ENCODE peak calls at places on chromosomes 13 and 19, in five cellular contexts. V is Peyer's patch, L is choroid plexus epithelial cell, W is AG09309, K is IMR-90. O is an unnamed sample.

GRCh38 chr13:47426126-47426849 is 529.4 kb upstream of the HTR2A start:
- DNase-seq in K (peak; percentile 86), W (no peak), V (no peak), L (peak; percentile 92), O (peak; percentile 88)

GRCh38 chr13:36345438-36346221 is 564 bp downstream of the SPART start:
- DNase-seq in K (peak; percentile 92), V (peak; percentile 52), W (peak; percentile 69), L (peak; percentile 93), O (peak; percentile 91)

GRCh38 chr19:17938092-17938845 is 5.5 kb downstream of the CCDC124 start:
- DNase-seq in W (peak; percentile 46), L (peak; percentile 82), K (peak; percentile 88), V (peak; percentile 86), O (peak; percentile 81)

GRCh38 chr13:46310066-46310465 is 77.0 kb downstream of the RUBCNL start:
- DNase-seq in W (no peak), V (no peak), L (no peak), K (no peak), O (no peak)

GRCh38 chr13:29361716-29362115 is 233.8 kb downstream of the SLC7A1 start:
- DNase-seq in W (no peak), L (peak; percentile 3), V (no peak), K (no peak), O (no peak)

GRCh38 chr13:110560606-110561334 is 752 bp downstream of the RAB20 start:
- DNase-seq in K (no peak), W (no peak), L (no peak), V (no peak), O (no peak)

GRCh38 chr13:92317066-92317465 is 909.5 kb upstream of the GPC6 start:
- DNase-seq in V (no peak), L (peak; percentile 63), K (peak; percentile 24), W (no peak), O (no peak)

GRCh38 chr19:11191273-11191755 is 6.0 kb downstream of the KANK2 start:
- DNase-seq in V (no peak), L (peak; percentile 59), W (no peak), K (peak; percentile 63), O (peak; percentile 61)

GRCh38 chr19:55476100-55476775 is at the start of gene ZNF628:
- DNase-seq in W (peak; percentile 89), L (peak; percentile 99), V (peak; percentile 99), K (peak; percentile 98), O (peak; percentile 97)

GRCh38 chr19:15673176-15673654 is 328 bp downstream of the CYP4F12 start:
- DNase-seq in V (peak; percentile 75), W (no peak), L (no peak), K (no peak), O (no peak)

GRCh38 chr13:37934339-37935191 is 65.0 kb upstream of the TRPC4 start:
- DNase-seq in W (no peak), V (no peak), L (no peak), K (no peak), O (no peak)

GRCh38 chr13:50552424-50552966 is 291.0 kb downstream of the DLEU7 start:
- DNase-seq in K (no peak), L (no peak), V (no peak), W (no peak), O (no peak)

GRCh38 chr19:30379841-30380610 is 7.8 kb downstream of the ZNF536 start:
- DNase-seq in K (no peak), L (no peak), V (no peak), W (no peak), O (no peak)

GRCh38 chr13:99356216-99357089 is 49.3 kb upstream of the GPR183 start:
- DNase-seq in W (peak; percentile 31), V (peak; percentile 63), K (peak; percentile 87), L (peak; percentile 97), O (peak; percentile 76)

GRCh38 chr19:42409477-42409876 is 17.7 kb downstream of the LIPE start:
- DNase-seq in V (no peak), W (no peak), K (no peak), L (no peak), O (no peak)

GRCh38 chr19:13117176-13117771 is 734 bp upstream of the TRMT1 start:
- DNase-seq in L (no peak), W (no peak), K (no peak), V (no peak), O (no peak)

GRCh38 chr19:18750295-18750970 is 40.7 kb downstream of the COMP start:
- DNase-seq in W (no peak), L (no peak), V (no peak), K (no peak), O (no peak)

GRCh38 chr13:66036024-66036614 is 1194.0 kb downstream of the PCDH9 start:
- DNase-seq in W (no peak), L (peak; percentile 7), K (peak; percentile 4), V (no peak), O (no peak)

GRCh38 chr13:34156841-34157365 is 339.0 kb downstream of the RFC3 start:
- DNase-seq in W (peak; percentile 64), K (peak; percentile 95), V (peak; percentile 62), L (peak; percentile 97), O (peak; percentile 91)

DNA sequence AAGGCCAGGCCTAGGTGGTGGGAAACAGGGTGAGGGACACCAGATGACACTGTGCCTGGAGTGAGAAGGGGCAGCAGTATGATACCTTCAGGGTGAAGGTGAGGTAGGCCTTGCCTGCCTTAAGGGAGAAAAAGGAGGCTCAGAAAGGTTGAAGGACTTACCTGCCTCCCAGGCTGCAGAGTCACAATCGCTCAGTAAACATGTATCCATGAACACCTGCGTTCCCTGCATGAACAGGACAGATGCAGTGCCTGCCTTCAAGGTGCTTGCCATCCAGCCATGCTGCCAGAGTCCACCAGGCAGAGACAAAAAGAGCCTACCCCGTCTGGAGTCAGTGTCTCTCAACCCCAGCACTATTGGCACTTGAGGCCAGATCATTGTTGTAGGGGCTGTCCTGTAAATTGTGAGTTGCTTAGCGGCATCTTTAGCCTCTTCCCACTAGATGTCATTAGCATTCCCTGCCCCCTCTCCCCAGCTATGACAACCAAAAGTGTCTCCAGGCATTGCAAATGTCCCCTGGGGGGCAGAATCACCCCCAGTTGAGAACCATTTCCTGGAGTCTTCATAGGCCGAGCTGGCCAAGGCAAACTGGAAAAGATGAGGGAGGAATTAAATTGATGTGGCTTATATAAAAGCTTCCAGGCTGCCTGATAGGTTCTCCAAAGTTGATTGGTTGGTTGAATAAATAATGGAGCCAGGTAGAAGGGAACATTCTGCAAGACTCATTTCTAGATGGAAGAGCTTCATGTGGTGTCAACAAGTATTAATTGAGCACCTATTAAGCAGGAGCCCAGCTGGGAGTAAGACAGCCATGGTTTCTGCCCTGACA is 1.7 kb downstream of the MAP3K10 start:
- DNase-seq in V (no peak), L (no peak), K (no peak), W (no peak), O (no peak)
- H3K4me3 ChIP-seq in V (peak overlapping the region; percentile 99), L (peak overlapping the region; percentile 90), K (no peak overlapping the region), W (peak overlapping the region; percentile 81), O (peak overlapping the region; percentile 83)

DNA sequence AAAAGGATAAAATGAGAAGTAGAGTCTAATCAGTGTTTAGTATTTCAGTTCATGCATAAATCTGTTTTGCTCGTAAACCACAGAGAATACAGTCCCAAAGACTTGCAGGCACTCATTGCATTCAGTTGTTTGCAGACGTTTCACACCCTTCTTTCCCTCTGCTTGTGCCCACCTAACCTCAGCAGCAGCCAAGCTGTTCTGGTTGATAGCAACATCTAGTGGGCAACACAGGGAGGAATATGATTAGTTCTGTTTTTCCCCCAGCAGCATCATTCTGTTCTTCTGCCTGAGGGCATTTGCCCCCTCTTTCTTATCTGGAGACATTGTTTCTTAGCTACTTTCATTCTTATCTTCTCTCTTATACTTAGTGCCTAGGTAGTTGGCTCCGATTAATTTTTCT is 135.6 kb downstream of the PAN3 start:
- DNase-seq in K (peak; percentile 3), W (no peak), V (no peak), L (peak; percentile 43), O (no peak)
- TF ChIP-seq CTCF in K (peak; percentile 14), W (peak; percentile 19), V (no peak), L (peak; percentile 55), O (no peak)

GRCh38 chr19:5114713-5115112 is 145.8 kb downstream of the KDM4B start:
- DNase-seq in V (no peak), L (no peak), W (no peak), K (no peak), O (no peak)
- H3K4me3 ChIP-seq in V (no peak overlapping the region), L (no peak overlapping the region), W (no peak overlapping the region), K (no peak overlapping the region), O (no peak overlapping the region)

GRCh38 chr13:108897955-108898354 is 268.5 kb downstream of the MYO16 start:
- DNase-seq in L (peak; percentile 13), V (no peak), W (no peak), K (peak; percentile 15), O (peak; percentile 5)

DNA sequence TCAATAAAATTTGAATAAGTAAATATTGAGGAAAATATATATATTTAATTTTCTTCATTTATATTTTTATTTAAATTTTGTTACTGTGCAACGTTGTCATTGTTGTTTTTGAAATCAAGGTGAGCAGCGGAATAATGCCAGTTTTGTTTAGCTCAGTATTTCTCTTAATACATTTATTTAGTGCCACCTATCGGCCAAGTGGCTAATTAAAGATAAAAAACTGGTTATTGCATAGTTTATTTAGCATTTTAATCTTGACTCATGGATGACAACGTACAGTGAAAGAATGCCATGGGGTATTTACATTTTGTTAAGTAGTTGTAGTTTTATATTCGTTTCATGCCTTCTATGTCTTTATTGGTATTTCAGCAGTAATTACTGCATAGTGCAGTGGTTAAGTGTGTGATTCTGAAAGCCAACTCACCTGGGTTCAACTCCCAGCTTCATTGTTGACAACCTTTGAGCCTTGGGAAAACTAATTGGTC is 265.9 kb downstream of the MYO16 start:
- DNase-seq in L (peak; percentile 69), V (no peak), K (peak; percentile 69), W (no peak), O (peak; percentile 45)
- TF ChIP-seq CTCF in L (peak; percentile 59), V (peak; percentile 52), K (peak; percentile 68), W (peak; percentile 37), O (peak; percentile 58)

DNA sequence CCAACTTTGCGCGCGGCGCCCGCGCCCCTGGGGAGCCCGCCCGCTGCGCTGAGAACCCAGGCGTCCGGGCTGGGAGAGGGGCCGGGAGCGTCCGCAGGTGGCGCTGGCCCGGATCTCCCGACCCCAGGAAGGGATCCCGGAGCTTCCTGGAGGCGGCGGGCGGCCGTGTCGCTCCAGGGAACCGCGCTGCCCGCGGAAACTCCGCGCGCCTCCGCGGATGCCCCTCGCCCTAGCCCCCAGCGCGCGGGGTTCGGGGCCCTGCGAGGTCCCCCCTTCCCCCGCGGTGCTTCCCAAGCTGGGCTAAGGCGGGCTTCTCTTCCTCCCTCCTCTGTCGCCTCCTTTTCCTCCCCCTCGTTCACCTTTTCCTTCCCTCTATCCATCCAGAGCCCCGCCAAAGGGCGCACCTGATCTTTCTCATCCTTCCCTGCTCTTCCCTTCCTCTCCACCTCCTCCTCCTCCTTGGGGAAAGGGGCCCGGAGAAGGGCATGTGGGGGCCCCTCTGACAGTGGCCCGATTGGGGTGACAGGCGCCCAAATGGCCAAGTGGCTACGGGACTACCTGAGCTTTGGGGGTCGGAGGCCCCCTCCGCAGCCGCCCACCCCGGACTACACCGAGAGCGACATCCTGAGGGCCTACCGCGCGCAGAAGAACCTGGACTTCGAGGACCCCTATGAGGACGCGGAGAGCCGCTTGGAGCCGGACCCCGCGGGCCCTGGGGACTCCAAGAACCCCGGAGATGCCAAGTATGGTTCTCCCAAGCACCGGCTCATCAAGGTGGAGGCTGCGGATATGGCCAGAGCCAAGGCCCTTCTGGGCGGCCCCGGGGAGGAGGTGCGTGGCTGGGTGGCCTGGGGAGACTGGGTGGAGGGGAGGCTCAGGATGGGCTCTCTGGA is 710 bp downstream of the SHD start:
- DNase-seq in L (no peak), V (no peak), K (no peak), W (no peak), O (no peak)
- H3K4me3 ChIP-seq in L (no peak overlapping the region), V (peak overlapping the region; percentile 38), K (no peak overlapping the region), W (no peak overlapping the region), O (no peak overlapping the region)

DNA sequence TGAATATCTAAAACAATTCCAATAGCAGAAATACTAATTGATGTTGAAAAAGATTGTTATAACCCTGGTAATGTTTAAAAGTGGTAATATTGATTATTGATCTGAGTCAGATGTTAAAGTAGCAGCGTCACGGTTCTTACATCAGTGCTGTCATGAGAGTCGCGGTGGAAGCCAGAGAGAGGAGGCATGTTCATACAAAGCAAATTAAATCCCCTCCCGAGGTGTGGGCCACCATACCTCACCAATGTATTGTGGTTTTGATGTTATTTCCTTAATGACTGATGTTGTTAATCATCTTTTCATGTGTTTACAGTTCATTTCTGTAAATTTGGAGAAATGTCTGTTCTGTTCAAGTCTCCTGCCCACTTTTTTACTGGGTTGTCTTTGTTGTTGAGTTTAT is 11.2 kb downstream of the ZNF317 start:
- DNase-seq in L (no peak), K (no peak), W (no peak), V (no peak), O (no peak)
- TF ChIP-seq CTCF in L (no peak), K (no peak), W (no peak), V (no peak), O (no peak)

O was measured in AG10803.